ENCODE peak calls at places on chromosomes 4 and X, in five cellular contexts. W is breast epithelium, I is A549, J is heart left ventricle, D is right lobe of liver. R is an unnamed sample. For H3K4me1, the result is how much of the 10 kb centered on the place peaks cover.

GRCh38 chr4:141571368-141571767 is 65.0 kb upstream of the IL15 start:
- DNase-seq in I (peak), D (no peak), W (no peak), J (no peak), R (no peak)

GRCh38 chrX:14832591-14832990 is 40.3 kb downstream of the FANCB start:
- DNase-seq in I (no peak), D (no peak), W (no peak), J (no peak), R (no peak)

GRCh38 chr4:74793757-74794340 is 474 bp downstream of the BTC start:
- DNase-seq in J (peak), W (peak), D (peak), I (peak), R (peak)

GRCh38 chrX:154791467-154791866 is 13.8 kb downstream of the MPP1 start:
- DNase-seq in I (no peak), J (no peak), W (no peak), D (no peak), R (no peak)

GRCh38 chr4:70713453-70714026 is 8.2 kb upstream of the RUFY3 start:
- DNase-seq in J (no peak), W (no peak), I (no peak), D (no peak), R (no peak)

GRCh38 chrX:154114652-154115051 is 17.1 kb upstream of the MECP2 start:
- DNase-seq in D (no peak), I (no peak), J (no peak), W (no peak), R (no peak)

GRCh38 chrX:72123471-72124185 is 8.1 kb downstream of the RTL5 start:
- DNase-seq in W (no peak), D (no peak), J (peak), I (no peak), R (no peak)

GRCh38 chr4:101123231-101123630 is 224.1 kb downstream of the PPP3CA start:
- DNase-seq in D (no peak), I (no peak), J (no peak), W (no peak), R (no peak)

GRCh38 chr4:139492429-139492828 is 38.5 kb downstream of the RAB33B start:
- DNase-seq in W (no peak), J (no peak), I (no peak), D (no peak), R (no peak)

GRCh38 chr4:113820164-113820563 is 58.6 kb upstream of the CAMK2D start:
- DNase-seq in J (no peak), W (no peak), I (no peak), D (no peak), R (no peak)

GRCh38 chr4:107072836-107073736 is 37.0 kb upstream of the DKK2 start:
- DNase-seq in J (no peak), W (no peak), D (no peak), I (no peak), R (no peak)

GRCh38 chr4:138021116-138021820 is 220.9 kb downstream of the SLC7A11 start:
- DNase-seq in D (no peak), J (no peak), W (no peak), I (no peak), R (no peak)

GRCh38 chr4:65719635-65720034 is 49.3 kb upstream of the EPHA5 start:
- DNase-seq in I (no peak), W (no peak), J (no peak), D (no peak), R (no peak)

GRCh38 chr4:46390353-46391058 is 578 bp upstream of the GABRA2 start:
- DNase-seq in W (no peak), J (no peak), I (no peak), D (no peak), R (no peak)

GRCh38 chr4:147586637-147587036 is 30.6 kb upstream of the TMEM184C start:
- DNase-seq in W (no peak), I (no peak), D (no peak), J (no peak), R (no peak)

GRCh38 chr4:165873298-165874071 is 448 bp downstream of the TLL1 start:
- DNase-seq in W (no peak), D (peak), I (peak), J (peak), R (peak)

GRCh38 chr4:167399201-167399600 is 164.9 kb upstream of the SPOCK3 start:
- DNase-seq in W (no peak), J (no peak), D (no peak), I (no peak), R (no peak)

GRCh38 chr4:94344457-94344856 is 1.8 kb upstream of the HPGDS start:
- DNase-seq in J (no peak), I (no peak), W (no peak), D (no peak), R (no peak)

GRCh38 chr4:154329268-154329858 is 162.2 kb downstream of the DCHS2 start:
- DNase-seq in I (peak), J (no peak), D (no peak), W (no peak), R (no peak)

GRCh38 chr4:90002406-90003040 is 107.9 kb downstream of the MMRN1 start:
- DNase-seq in W (no peak), I (no peak), J (no peak), D (no peak), R (no peak)

DNA sequence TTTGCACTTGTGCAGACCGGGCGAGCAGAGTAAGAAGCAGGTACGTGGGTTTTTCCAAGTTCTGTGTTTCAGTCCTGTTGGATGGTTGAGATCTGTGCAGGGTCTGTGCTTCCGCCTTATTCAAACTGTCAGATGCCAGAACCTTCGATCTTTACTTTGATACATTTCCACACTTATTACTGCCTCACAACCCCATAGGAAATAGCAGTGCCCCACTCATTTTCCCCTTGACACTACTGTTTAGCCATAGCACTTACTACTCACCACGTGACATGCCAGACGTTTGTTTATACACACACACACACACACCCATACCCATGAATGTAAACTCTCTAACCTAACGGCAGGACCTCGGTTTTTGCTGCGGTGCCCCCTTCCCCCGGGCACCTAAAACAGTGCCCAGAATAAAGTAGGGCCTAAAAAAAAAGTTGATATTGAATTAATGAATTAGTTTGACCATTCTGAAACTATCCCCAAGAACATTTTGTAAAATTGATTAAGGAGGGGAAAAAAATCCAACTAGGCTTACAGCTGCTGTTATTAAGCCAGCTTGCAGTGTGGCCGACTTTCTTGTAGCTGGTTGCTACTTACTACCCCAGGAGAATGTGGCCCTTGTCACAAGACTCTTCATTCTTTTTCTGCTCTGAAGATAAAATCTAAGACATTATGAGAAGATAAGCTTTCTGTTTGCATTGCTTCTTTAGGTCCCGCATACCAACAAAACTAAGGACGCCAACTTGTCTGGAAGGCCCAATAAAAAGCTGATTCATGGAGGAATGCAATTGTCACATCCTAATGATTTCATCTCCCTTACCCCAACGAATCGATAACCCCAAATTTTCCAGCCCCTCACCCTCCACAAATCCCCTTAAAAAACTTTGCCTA is 707 bp upstream of the SEPSECS start:
- DNase-seq in I (no peak), W (no peak), J (no peak), D (no peak), R (no peak)
- TF ChIP-seq POLR2A in I (no peak), W (no peak), J (peak), D (peak), R (peak)

DNA sequence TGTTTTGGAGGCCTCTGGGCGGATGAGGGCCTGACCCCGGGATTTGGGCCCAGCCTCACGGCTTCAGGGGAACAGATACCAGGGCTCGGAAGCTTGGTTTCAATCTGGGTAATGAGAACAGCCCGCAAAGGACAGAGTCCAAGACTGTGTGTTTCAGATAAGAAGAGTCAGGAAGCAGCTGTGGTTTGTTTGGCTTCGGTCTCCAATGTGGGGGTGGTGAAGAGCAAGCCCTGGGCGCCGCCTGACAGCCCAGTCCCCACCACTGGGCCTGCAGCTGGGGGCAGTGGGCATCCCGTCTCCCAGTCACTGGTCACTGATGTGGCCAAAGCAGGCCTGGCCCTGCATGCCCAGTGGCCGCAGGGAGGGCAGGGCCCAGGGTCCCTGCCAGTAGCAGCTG is 9.1 kb downstream of the WFS1 start:
- DNase-seq in I (no peak), J (peak), W (no peak), D (no peak), R (peak)
- H3K4me1 ChIP-seq in I (under half), J (half or more), W (under half), D (under half), R (under half)

GRCh38 chrX:39377773-39378172 is 576.5 kb downstream of the MID1IP1 start:
- DNase-seq in W (no peak), J (no peak), D (no peak), I (no peak), R (no peak)

GRCh38 chrX:39385022-39385421 is 583.8 kb downstream of the MID1IP1 start:
- DNase-seq in J (no peak), I (no peak), D (no peak), W (no peak), R (no peak)

GRCh38 chrX:39377171-39377570 is 575.9 kb downstream of the MID1IP1 start:
- DNase-seq in D (no peak), J (no peak), W (no peak), I (no peak), R (no peak)

GRCh38 chrX:39381446-39381845 is 580.2 kb downstream of the MID1IP1 start:
- DNase-seq in D (no peak), W (no peak), J (peak), I (no peak), R (no peak)
- TF ChIP-seq POLR2A in D (no peak), W (no peak), J (no peak), I (no peak), R (no peak)

GRCh38 chrX:40083120-40083978 is 14.4 kb downstream of the BCOR start:
- DNase-seq in D (peak), I (no peak), W (no peak), J (no peak), R (peak)
- H3K4me1 ChIP-seq in D (under half), I (under half), W (under half), J (under half), R (under half)

GRCh38 chr4:84277923-84278322 is 221.2 kb downstream of the NKX6-1 start:
- DNase-seq in J (no peak), I (no peak), W (no peak), D (no peak), R (no peak)
- TF ChIP-seq POLR2A in J (no peak), I (no peak), W (no peak), D (no peak), R (no peak)

DNA sequence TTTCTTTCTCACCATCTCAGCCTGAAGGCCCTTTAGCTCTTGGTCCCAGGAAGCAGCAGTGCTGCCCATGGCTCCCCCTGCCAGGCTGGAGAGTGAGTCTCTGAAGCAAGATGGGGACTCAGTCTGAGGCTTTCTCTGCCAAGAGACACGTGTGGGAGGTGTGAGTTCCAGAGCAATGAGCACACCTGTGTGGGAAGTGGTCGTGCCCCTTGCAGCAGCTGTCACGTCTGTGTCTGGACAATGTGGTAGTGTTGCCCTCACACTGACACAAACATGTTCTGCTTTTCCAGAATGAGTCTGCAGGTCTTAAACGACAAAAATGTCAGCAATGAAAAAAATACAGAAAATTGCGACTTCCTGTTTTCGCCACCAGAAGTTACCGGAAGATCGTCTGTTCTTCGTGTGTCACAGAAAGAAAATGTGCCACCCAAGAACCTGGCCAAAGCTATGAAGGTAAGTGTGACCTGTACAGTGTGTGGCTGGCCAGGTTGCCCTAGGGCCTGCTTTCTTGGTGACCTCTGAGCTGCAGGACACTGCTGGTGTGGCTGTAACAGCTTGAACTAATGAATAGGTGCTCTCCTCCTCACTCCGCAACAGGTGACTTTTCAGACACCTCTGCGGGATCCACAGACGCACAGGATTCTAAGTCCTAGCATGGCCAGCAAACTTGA is 1.9 kb downstream of the TACC3 start:
- DNase-seq in W (no peak), I (no peak), D (no peak), J (no peak), R (no peak)
- H3K4me1 ChIP-seq in W (under half), I (under half), D (under half), J (under half), R (under half)

DNA sequence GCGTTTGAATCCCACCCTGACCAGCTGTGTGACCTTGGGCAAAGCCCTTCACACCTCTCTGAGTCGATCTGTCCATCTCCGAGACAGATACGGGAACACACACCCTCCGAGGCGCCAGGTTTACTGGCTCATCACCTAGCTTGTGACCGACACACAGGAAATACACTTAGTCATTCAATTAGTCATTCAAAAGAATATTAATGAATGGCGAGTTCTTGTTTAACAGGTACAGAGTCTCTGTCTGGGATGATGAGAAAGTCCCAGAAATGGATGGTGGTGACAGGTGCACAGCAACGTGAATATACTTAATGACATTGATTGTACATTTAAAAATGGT is 80.6 kb downstream of the PPP2R2C start:
- DNase-seq in W (no peak), I (peak), D (no peak), J (no peak), R (no peak)
- TF ChIP-seq POLR2A in W (no peak), I (no peak), D (no peak), J (no peak), R (no peak)

GRCh38 chr4:1760521-1761001 is 32.5 kb upstream of the FGFR3 start:
- DNase-seq in W (no peak), I (peak), J (no peak), D (no peak), R (no peak)
- H3K4me1 ChIP-seq in W (under half), I (under half), J (under half), D (under half), R (under half)

GRCh38 chrX:41445781-41446358 is 1.3 kb upstream of the NYX start:
- DNase-seq in D (no peak), J (no peak), W (no peak), I (no peak), R (no peak)

GRCh38 chrX:41447897-41448296 is 754 bp downstream of the NYX start:
- DNase-seq in J (no peak), W (no peak), I (no peak), D (no peak), R (no peak)

GRCh38 chrX:41445171-41445570 is 2.0 kb upstream of the NYX start:
- DNase-seq in J (no peak), W (no peak), D (no peak), I (no peak), R (no peak)

GRCh38 chrX:41442824-41443560 is 4.2 kb upstream of the NYX start:
- DNase-seq in W (no peak), I (no peak), D (no peak), J (no peak), R (no peak)

GRCh38 chrX:41441934-41442823 is 5.0 kb upstream of the NYX start:
- DNase-seq in W (peak), D (peak), I (peak), J (peak), R (peak)
- TF ChIP-seq POLR2A in W (no peak), D (peak), I (peak), J (no peak), R (peak)

GRCh38 chr4:11814758-11815157 is 386.1 kb upstream of the HS3ST1 start:
- DNase-seq in D (no peak), J (no peak), W (no peak), I (no peak), R (no peak)
- H3K4me1 ChIP-seq in D (under half), J (under half), W (under half), I (under half), R (under half)